ENCODE peak calls at places on chromosomes 11 and 22, in seven cellular contexts. H is transverse colon; U is stimulated activated CD8-positive, alpha-beta memory T cell treated with anti-CD3 and anti-CD28 coated beads, Interleukin-4, amount 100 ng/mL, for 24 hours; T is neural crest cell; Z is HTR-8/SVneo; C is SK-N-SH; K is Right ventricle myocardium superior. O is an unnamed sample.

GRCh38 chr11:126917531-126918204 is 82.9 kb downstream of the KIRREL3 start:
- DNase-seq in H (no peak), U (no peak), T (no peak), Z (peak), C (no peak), K (no peak), O (no peak)

GRCh38 chr11:86459682-86460460 is 85.2 kb downstream of the CCDC81 start:
- DNase-seq in H (no peak), U (no peak), T (no peak), Z (peak), C (peak), K (peak), O (peak)

GRCh38 chr22:39264344-39265116 is 19.7 kb upstream of the PDGFB start:
- DNase-seq in H (peak), U (no peak), T (no peak), Z (no peak), C (no peak), K (peak), O (no peak)

GRCh38 chr22:28241637-28242290 is 322.7 kb upstream of the PITPNB start:
- DNase-seq in H (no peak), U (no peak), T (no peak), Z (no peak), C (no peak), K (no peak), O (no peak)

GRCh38 chr22:40635008-40635939 is 1.2 kb downstream of the MRTFA start:
- DNase-seq in H (no peak), U (no peak), T (no peak), Z (no peak), C (no peak), K (peak), O (no peak)

GRCh38 chr22:35601743-35602633 is 15.1 kb downstream of the MB start:
- DNase-seq in H (no peak), U (no peak), T (no peak), Z (peak), C (no peak), K (no peak), O (no peak)

GRCh38 chr11:75722669-75723042 is 5.0 kb downstream of the MOGAT2 start:
- DNase-seq in H (no peak), U (no peak), T (no peak), Z (no peak), C (no peak), K (no peak), O (no peak)

GRCh38 chr11:128552783-128553661 is 34.3 kb downstream of the ETS1 start:
- DNase-seq in H (peak), U (no peak), T (peak), Z (no peak), C (no peak), K (no peak), O (no peak)

GRCh38 chr11:44524751-44525171 is 40.7 kb upstream of the CD82 start:
- DNase-seq in H (no peak), U (no peak), T (no peak), Z (no peak), C (no peak), K (no peak), O (no peak)

GRCh38 chr22:36663581-36663980 is 40.0 kb downstream of the CACNG2 start:
- DNase-seq in H (no peak), U (no peak), T (no peak), Z (no peak), C (no peak), K (no peak), O (no peak)

GRCh38 chr11:115391598-115391997 is 112.6 kb downstream of the CADM1 start:
- DNase-seq in H (no peak), U (no peak), T (no peak), Z (no peak), C (peak), K (no peak), O (no peak)

GRCh38 chr11:68660066-68660810 is 24.1 kb upstream of the GAL start:
- DNase-seq in H (no peak), U (no peak), T (no peak), Z (no peak), C (no peak), K (peak), O (no peak)

GRCh38 chr11:70082829-70083228 is 4.7 kb downstream of the ANO1 start:
- DNase-seq in H (no peak), U (no peak), T (no peak), Z (no peak), C (no peak), K (no peak), O (no peak)

O was measured in SW 1271.